ENCODE peak calls at places on chromosomes 12 and 14, in ten cellular contexts. F is ovary, E is IMR-90, P is transverse colon, K is uterus, T is K562, U is A549, M is HCT116, Y is right lobe of liver, Q is sigmoid colon. L is an unnamed sample.

GRCh38 chr14:46580941-46581671 is 70.5 kb downstream of the RPL10L start:
- DNase-seq in F (no peak), E (no peak), P (peak; percentile 14), K (no peak), T (peak; percentile 3), U (peak; percentile 67), M (peak; percentile 31), Y (no peak), Q (no peak), L (no peak)

GRCh38 chr12:42587564-42588307 is 1.8 kb downstream of the PRICKLE1 start:
- DNase-seq in F (no peak), E (peak; percentile 16), P (no peak), K (no peak), T (no peak), U (no peak), M (no peak), Y (no peak), Q (no peak), L (no peak)

GRCh38 chr14:24430682-24431568 is 1.2 kb downstream of the KHNYN start:
- DNase-seq in F (peak; percentile 61), E (peak; percentile 59), P (no peak), K (peak; percentile 47), T (no peak), U (no peak), M (no peak), Y (peak; percentile 37), Q (no peak), L (no peak)

GRCh38 chr12:123268850-123269249 is 2.8 kb downstream of the CDK2AP1 start:
- DNase-seq in F (no peak), E (no peak), P (no peak), K (no peak), T (no peak), U (no peak), M (no peak), Y (no peak), Q (no peak), L (no peak)

GRCh38 chr14:88551094-88551870 is 3.5 kb downstream of the PTPN21 start:
- DNase-seq in F (peak; percentile 82), E (peak; percentile 82), P (peak; percentile 84), K (peak; percentile 83), T (peak; percentile 33), U (peak; percentile 91), M (peak; percentile 58), Y (peak; percentile 82), Q (peak; percentile 91), L (peak; percentile 69)

GRCh38 chr12:106585862-106586534 is 3.2 kb downstream of the RFX4 start:
- DNase-seq in F (no peak), E (no peak), P (no peak), K (no peak), T (no peak), U (peak; percentile 50), M (no peak), Y (no peak), Q (no peak), L (no peak)

GRCh38 chr12:130142736-130143135 is 19.5 kb upstream of the FZD10 start:
- DNase-seq in F (no peak), E (no peak), P (no peak), K (no peak), T (no peak), U (no peak), M (no peak), Y (no peak), Q (no peak), L (peak; percentile 45)

GRCh38 chr14:93980464-93981201 is 4.3 kb upstream of the ASB2 start:
- DNase-seq in F (peak; percentile 47), E (peak; percentile 74), P (peak; percentile 60), K (peak; percentile 84), T (no peak), U (no peak), M (no peak), Y (no peak), Q (peak; percentile 96), L (no peak)

GRCh38 chr14:85421166-85421877 is 108.6 kb upstream of the FLRT2 start:
- DNase-seq in F (no peak), E (peak; percentile 83), P (no peak), K (no peak), T (no peak), U (peak; percentile 31), M (no peak), Y (no peak), Q (no peak), L (no peak)

GRCh38 chr12:4538207-4539160 is at the start of gene RAD51AP1:
- DNase-seq in F (peak; percentile 92), E (peak; percentile 97), P (peak; percentile 95), K (peak; percentile 94), T (peak; percentile 94), U (peak; percentile 99), M (peak; percentile 96), Y (peak; percentile 93), Q (peak; percentile 96), L (peak; percentile 91)

DNA sequence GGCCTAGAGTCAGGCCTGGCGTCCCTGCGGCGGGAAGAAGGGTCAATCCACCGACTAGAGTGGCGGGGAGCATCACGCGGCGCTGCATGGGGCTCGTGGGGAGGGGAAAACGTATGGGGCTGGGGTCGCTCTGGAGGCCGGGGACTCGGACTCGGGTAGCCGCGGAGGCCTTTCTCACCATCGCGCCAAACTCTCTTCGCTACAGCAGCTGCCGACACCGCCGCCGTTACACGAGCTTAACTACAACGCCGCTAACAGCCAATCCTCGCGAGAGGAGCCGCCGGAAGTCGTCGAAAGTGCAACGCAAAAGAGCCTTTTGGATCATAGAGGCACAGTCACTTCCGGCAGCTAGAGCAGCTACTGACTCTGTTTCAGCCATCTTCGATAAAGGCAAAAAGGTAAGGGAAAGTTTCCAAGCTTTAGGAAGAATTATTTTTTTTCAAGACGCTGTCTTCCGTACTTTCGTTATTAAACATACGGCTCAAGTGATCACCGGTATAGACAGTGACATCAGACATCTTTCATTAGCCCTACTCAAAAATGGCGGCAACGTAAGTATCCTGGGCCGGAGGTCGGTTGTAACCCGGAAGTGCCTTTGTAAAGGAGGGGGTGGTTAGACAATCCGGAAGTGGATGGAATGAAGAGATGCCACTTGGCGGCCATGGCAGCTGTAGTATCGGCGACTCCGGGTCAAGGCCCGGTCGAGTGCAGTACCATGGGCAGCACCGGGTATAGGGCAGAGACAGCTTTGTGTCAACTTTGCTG is at the start of the genes ERH and SLC39A9:
- DNase-seq in F (peak; percentile 97), E (peak; percentile 97), P (peak; percentile 96), K (peak; percentile 94), T (peak; percentile 79), U (peak; percentile 98), M (peak; percentile 95), Y (peak; percentile 95), Q (peak; percentile 98), L (peak; percentile 95)
- TF ChIP-seq POLR2A in F (peak; percentile 60), E (peak; percentile 93), P (peak; percentile 71), K (peak; percentile 23), T (peak; percentile 85), U (peak; percentile 85), M (peak; percentile 87), Y (peak; percentile 60), Q (peak; percentile 65), L (peak; percentile 41)

GRCh38 chr12:75585309-75585708 is 73.9 kb upstream of the KRR1 start:
- DNase-seq in F (no peak), E (peak; percentile 92), P (no peak), K (no peak), T (no peak), U (peak; percentile 39), M (peak; percentile 19), Y (no peak), Q (no peak), L (no peak)

GRCh38 chr12:75578546-75578945 is 67.1 kb upstream of the KRR1 start:
- DNase-seq in F (no peak), E (no peak), P (no peak), K (no peak), T (no peak), U (no peak), M (no peak), Y (no peak), Q (no peak), L (no peak)

GRCh38 chr12:75579552-75579951 is 68.1 kb upstream of the KRR1 start:
- DNase-seq in F (no peak), E (no peak), P (no peak), K (no peak), T (no peak), U (no peak), M (no peak), Y (no peak), Q (no peak), L (no peak)
- H3K27ac ChIP-seq in F (no peak overlapping the region), E (no peak overlapping the region), P (no peak overlapping the region), K (no peak overlapping the region), T (no peak overlapping the region), U (no peak overlapping the region), M (no peak overlapping the region), Y (no peak overlapping the region), Q (no peak overlapping the region), L (no peak overlapping the region)

GRCh38 chr12:68828669-68829068 is 20.7 kb downstream of the MDM2 start:
- DNase-seq in F (no peak), E (no peak), P (no peak), K (no peak), T (no peak), U (no peak), M (no peak), Y (no peak), Q (no peak), L (no peak)
- TF ChIP-seq POLR2A in F (no peak), E (no peak), P (no peak), K (no peak), T (no peak), U (no peak), M (no peak), Y (no peak), Q (no peak), L (no peak)

GRCh38 chr12:72832024-72832423 is 559.9 kb downstream of the TRHDE start:
- DNase-seq in F (no peak), E (no peak), P (no peak), K (no peak), T (no peak), U (no peak), M (no peak), Y (no peak), Q (no peak), L (no peak)
- H3K27ac ChIP-seq in F (no peak overlapping the region), E (no peak overlapping the region), P (no peak overlapping the region), K (no peak overlapping the region), T (no peak overlapping the region), U (no peak overlapping the region), M (no peak overlapping the region), Y (no peak overlapping the region), Q (no peak overlapping the region), L (no peak overlapping the region)

L was measured in breast epithelium.